ENCODE peak calls at places on chromosomes 7 and 10, in five cellular contexts. F is substantia nigra, W is HT1080, U is ELR, L is AG08395. P is an unnamed sample.

GRCh38 chr10:130002606-130003005 is 38.5 kb upstream of the EBF3 start:
- DNase-seq in W (no peak), F (no peak), U (no peak), L (no peak), P (no peak)

GRCh38 chr10:36640626-36641025 is 484.8 kb upstream of the ANKRD30A start:
- DNase-seq in F (no peak), L (peak; percentile 23), W (no peak), U (no peak), P (peak; percentile 89)

GRCh38 chr7:123966936-123967335 is 41.9 kb downstream of the SPAM1 start:
- DNase-seq in F (peak; percentile 15), L (no peak), U (no peak), W (peak; percentile 24), P (no peak)

GRCh38 chr10:44293842-44294241 is 91.1 kb downstream of the CXCL12 start:
- DNase-seq in F (no peak), U (peak; percentile 61), W (no peak), L (no peak), P (peak; percentile 87)

GRCh38 chr10:14594878-14595525 is 179.7 kb downstream of the FAM107B start:
- DNase-seq in F (no peak), W (no peak), U (no peak), L (no peak), P (no peak)

GRCh38 chr10:45355494-45355893 is 18.5 kb upstream of the ALOX5 start:
- DNase-seq in U (no peak), W (no peak), F (no peak), L (no peak), P (no peak)

GRCh38 chr7:91270372-91270771 is 6.1 kb downstream of the FZD1 start:
- DNase-seq in F (no peak), L (no peak), U (no peak), W (no peak), P (no peak)

GRCh38 chr7:124536156-124536762 is 229.3 kb downstream of the GPR37 start:
- DNase-seq in F (no peak), U (peak; percentile 66), W (no peak), L (no peak), P (peak; percentile 9)

GRCh38 chr7:108358553-108358952 is 97.7 kb downstream of the NRCAM start:
- DNase-seq in W (peak; percentile 53), F (no peak), U (peak; percentile 91), L (peak; percentile 39), P (peak; percentile 21)

GRCh38 chr10:1413256-1413655 is 324.1 kb downstream of the ADARB2 start:
- DNase-seq in W (no peak), L (no peak), F (no peak), U (no peak), P (no peak)

GRCh38 chr10:109937460-109937859 is 14.1 kb upstream of the XPNPEP1 start:
- DNase-seq in L (no peak), U (no peak), W (no peak), F (no peak), P (no peak)

GRCh38 chr10:5291501-5292195 is 73.1 kb upstream of the UCN3 start:
- DNase-seq in W (peak; percentile 90), L (peak; percentile 93), F (no peak), U (peak; percentile 95), P (peak; percentile 98)

GRCh38 chr7:16504019-16504418 is 22.6 kb upstream of the LRRC72 start:
- DNase-seq in U (peak; percentile 24), L (no peak), F (no peak), W (peak; percentile 77), P (peak; percentile 44)

GRCh38 chr10:100033766-100034418 is 24.1 kb upstream of the DNMBP start:
- DNase-seq in L (no peak), W (no peak), F (no peak), U (no peak), P (no peak)

GRCh38 chr7:129426482-129426881 is 7.8 kb upstream of the STRIP2 start:
- DNase-seq in U (no peak), L (no peak), F (no peak), W (no peak), P (no peak)

GRCh38 chr10:120012566-120012965 is 120.0 kb downstream of the SEC23IP start:
- DNase-seq in F (no peak), U (peak; percentile 61), W (peak; percentile 62), L (no peak), P (peak; percentile 24)

GRCh38 chr10:118870467-118871243 is 115.9 kb upstream of the CACUL1 start:
- DNase-seq in L (peak; percentile 81), F (no peak), W (peak; percentile 78), U (peak; percentile 84), P (peak; percentile 67)

GRCh38 chr10:115129752-115130151 is 36.6 kb downstream of the ATRNL1 start:
- DNase-seq in L (peak; percentile 10), F (no peak), W (peak; percentile 6), U (peak; percentile 55), P (peak; percentile 12)

GRCh38 chr7:28678421-28678965 is 266.2 kb downstream of the CREB5 start:
- DNase-seq in U (no peak), W (no peak), F (no peak), L (no peak), P (peak; percentile 36)

GRCh38 chr7:123748171-123748733 is 551 bp downstream of the WASL start:
- DNase-seq in F (no peak), W (peak; percentile 11), U (peak; percentile 56), L (peak; percentile 47), P (peak; percentile 34)

P was measured in RPMI7951.